ENCODE peak calls at places on chromosomes 3 and 15, in nine cellular contexts. J, A, R, E, D, B, Q, C and X are unnamed samples.

GRCh38 chr3:186732169-186732766 is 15.1 kb downstream of the KNG1 start:
- DNase-seq in J (no peak), A (no peak), R (no peak), E (no peak), D (no peak), B (no peak), Q (no peak), C (no peak), X (no peak)

GRCh38 chr3:72597756-72598195 is 250.5 kb downstream of the SHQ1 start:
- DNase-seq in J (no peak), A (no peak), R (peak), E (no peak), D (no peak), B (no peak), Q (no peak), C (peak), X (no peak)

GRCh38 chr3:110881069-110881468 is 190.5 kb upstream of the NECTIN3 start:
- DNase-seq in J (no peak), A (peak), R (peak), E (no peak), D (peak), B (peak), Q (peak), C (peak), X (peak)

GRCh38 chr15:95044780-95045417 is 813.5 kb downstream of the MCTP2 start:
- DNase-seq in J (no peak), A (no peak), R (no peak), E (no peak), D (no peak), B (no peak), Q (no peak), C (no peak), X (no peak)

GRCh38 chr3:76986876-76987513 is 52.9 kb upstream of the ROBO2 start:
- DNase-seq in J (no peak), A (no peak), R (peak), E (no peak), D (no peak), B (no peak), Q (no peak), C (no peak), X (no peak)

GRCh38 chr3:187765342-187765741 is 20.1 kb upstream of the BCL6 start:
- DNase-seq in J (peak), A (no peak), R (no peak), E (no peak), D (no peak), B (no peak), Q (no peak), C (no peak), X (no peak)

GRCh38 chr15:51696566-51696965 is 15.3 kb downstream of the SCG3 start:
- DNase-seq in J (no peak), A (no peak), R (no peak), E (no peak), D (no peak), B (no peak), Q (no peak), C (no peak), X (no peak)

GRCh38 chr3:70905496-70905895 is 593.1 kb upstream of the MDFIC2 start:
- DNase-seq in J (no peak), A (no peak), R (no peak), E (no peak), D (no peak), B (no peak), Q (no peak), C (no peak), X (no peak)

GRCh38 chr3:10340046-10340445 is 19.1 kb upstream of the SEC13 start:
- DNase-seq in J (no peak), A (no peak), R (peak), E (no peak), D (no peak), B (no peak), Q (no peak), C (no peak), X (no peak)

GRCh38 chr3:48561045-48561736 is 2.4 kb downstream of the UCN2 start:
- DNase-seq in J (peak), A (peak), R (peak), E (peak), D (peak), B (no peak), Q (no peak), C (no peak), X (peak)

GRCh38 chr3:139654637-139655365 is 23.0 kb downstream of the NMNAT3 start:
- DNase-seq in J (no peak), A (no peak), R (no peak), E (no peak), D (no peak), B (peak), Q (no peak), C (peak), X (no peak)

GRCh38 chr15:36344887-36345286 is 234.5 kb upstream of the CDIN1 start:
- DNase-seq in J (no peak), A (no peak), R (no peak), E (no peak), D (no peak), B (no peak), Q (no peak), C (no peak), X (no peak)

GRCh38 chr15:63389902-63390301 is 8.3 kb upstream of the CA12 start:
- DNase-seq in J (no peak), A (no peak), R (no peak), E (no peak), D (no peak), B (peak), Q (no peak), C (peak), X (no peak)

GRCh38 chr3:25834346-25834745 is 44.5 kb downstream of the OXSM start:
- DNase-seq in J (no peak), A (no peak), R (no peak), E (no peak), D (no peak), B (no peak), Q (no peak), C (no peak), X (no peak)

GRCh38 chr3:173709026-173709425 is 311.5 kb downstream of the NLGN1 start:
- DNase-seq in J (no peak), A (no peak), R (no peak), E (no peak), D (no peak), B (no peak), Q (no peak), C (no peak), X (no peak)

GRCh38 chr3:8619548-8619947 is 25.1 kb downstream of the SSUH2 start:
- DNase-seq in J (no peak), A (no peak), R (no peak), E (no peak), D (no peak), B (no peak), Q (no peak), C (no peak), X (peak)

GRCh38 chr15:27743078-27743477 is 356.0 kb downstream of the OCA2 start:
- DNase-seq in J (no peak), A (peak), R (peak), E (no peak), D (peak), B (no peak), Q (no peak), C (peak), X (no peak)

GRCh38 chr3:196135693-196136639 is 54.1 kb upstream of the TFRC start:
- DNase-seq in J (no peak), A (no peak), R (no peak), E (no peak), D (no peak), B (no peak), Q (no peak), C (no peak), X (no peak)

GRCh38 chr15:89963301-89964288 is 37.5 kb upstream of the ZNF710 start:
- DNase-seq in J (no peak), A (no peak), R (no peak), E (no peak), D (no peak), B (no peak), Q (no peak), C (no peak), X (no peak)

GRCh38 chr3:11010406-11011165 is 18.0 kb downstream of the SLC6A1 start:
- DNase-seq in J (no peak), A (peak), R (no peak), E (no peak), D (no peak), B (no peak), Q (no peak), C (no peak), X (no peak)

GRCh38 chr3:126287536-126288181 is 69.5 kb downstream of the KLF15 start:
- DNase-seq in J (no peak), A (peak), R (peak), E (no peak), D (peak), B (peak), Q (peak), C (no peak), X (peak)

GRCh38 chr3:31275038-31275562 is 257.6 kb upstream of the STT3B start:
- DNase-seq in J (peak), A (no peak), R (no peak), E (no peak), D (no peak), B (no peak), Q (peak), C (no peak), X (no peak)

GRCh38 chr3:178669758-178670157 is 133.5 kb downstream of the KCNMB2 start:
- DNase-seq in J (no peak), A (no peak), R (no peak), E (no peak), D (no peak), B (no peak), Q (no peak), C (no peak), X (no peak)

GRCh38 chr15:60396964-60397771 is 618 bp downstream of the ANXA2 start:
- DNase-seq in J (peak), A (no peak), R (peak), E (no peak), D (peak), B (no peak), Q (no peak), C (peak), X (peak)

GRCh38 chr15:84598993-84599392 is 1.8 kb upstream of the ZSCAN2 start:
- DNase-seq in J (peak), A (no peak), R (peak), E (no peak), D (no peak), B (peak), Q (peak), C (peak), X (no peak)

GRCh38 chr15:56929389-56929788 is 10.9 kb downstream of the TCF12 start:
- DNase-seq in J (no peak), A (no peak), R (no peak), E (no peak), D (no peak), B (no peak), Q (no peak), C (no peak), X (no peak)

GRCh38 chr3:130894130-130894872 is 417 bp downstream of the ATP2C1 start:
- DNase-seq in J (no peak), A (peak), R (peak), E (peak), D (peak), B (peak), Q (no peak), C (peak), X (peak)

GRCh38 chr3:60775956-60776355 is 475.3 kb downstream of the FHIT start:
- DNase-seq in J (no peak), A (no peak), R (no peak), E (no peak), D (no peak), B (no peak), Q (no peak), C (no peak), X (no peak)

GRCh38 chr3:67044295-67044694 is 46.2 kb downstream of the KBTBD8 start:
- DNase-seq in J (peak), A (no peak), R (no peak), E (no peak), D (no peak), B (no peak), Q (no peak), C (peak), X (no peak)

GRCh38 chr3:123800352-123800682 is 83.8 kb downstream of the MYLK start:
- DNase-seq in J (no peak), A (no peak), R (no peak), E (no peak), D (no peak), B (no peak), Q (peak), C (no peak), X (no peak)

GRCh38 chr3:13598926-13599886 is 50.3 kb downstream of the FBLN2 start:
- DNase-seq in J (no peak), A (no peak), R (no peak), E (no peak), D (no peak), B (no peak), Q (no peak), C (no peak), X (peak)

GRCh38 chr15:65400760-65401606 is 21.8 kb downstream of the IGDCC4 start:
- DNase-seq in J (peak), A (peak), R (peak), E (peak), D (peak), B (peak), Q (peak), C (peak), X (no peak)

GRCh38 chr15:60272623-60273022 is 125.2 kb downstream of the ANXA2 start:
- DNase-seq in J (no peak), A (no peak), R (no peak), E (no peak), D (no peak), B (no peak), Q (no peak), C (no peak), X (no peak)

GRCh38 chr3:81742581-81742980 is 18.9 kb downstream of the GBE1 start:
- DNase-seq in J (no peak), A (no peak), R (no peak), E (no peak), D (no peak), B (no peak), Q (no peak), C (no peak), X (no peak)

GRCh38 chr3:195544634-195545033 is 1.5 kb upstream of the PPP1R2 start:
- DNase-seq in J (no peak), A (no peak), R (no peak), E (no peak), D (peak), B (no peak), Q (no peak), C (no peak), X (peak)

GRCh38 chr15:59294574-59294960 is 78.1 kb downstream of the MYO1E start:
- DNase-seq in J (no peak), A (no peak), R (no peak), E (no peak), D (no peak), B (no peak), Q (no peak), C (no peak), X (no peak)

GRCh38 chr3:45547764-45548683 is 46.5 kb upstream of the LIMD1 start:
- DNase-seq in J (peak), A (no peak), R (peak), E (no peak), D (peak), B (no peak), Q (no peak), C (no peak), X (peak)

GRCh38 chr3:29153811-29154210 is 127.1 kb upstream of the RBMS3 start:
- DNase-seq in J (no peak), A (no peak), R (no peak), E (no peak), D (no peak), B (no peak), Q (no peak), C (no peak), X (no peak)

GRCh38 chr15:50435772-50436171 is 11.6 kb downstream of the USP8 start:
- DNase-seq in J (no peak), A (no peak), R (no peak), E (no peak), D (no peak), B (no peak), Q (no peak), C (no peak), X (no peak)

GRCh38 chr3:150725548-150725947 is 21.8 kb upstream of the ERICH6 start:
- DNase-seq in J (no peak), A (no peak), R (no peak), E (no peak), D (no peak), B (no peak), Q (no peak), C (no peak), X (no peak)